ENCODE peak calls at places on chromosomes 16 and 17, in eight cellular contexts. One of them, this sample, is unnamed.

GRCh38 chr17:4180791-4181190 is 37.8 kb downstream of the CYB5D2 start:
- DNase-seq in DMS53: no peak
- DNase-seq in HT-29: no peak
- DNase-seq in NCI-H1417 treated with DMSO at 0.1 percent for 48 hours: no peak
- DNase-seq in NCI-H774: no peak
- DNase-seq in kidney glomerular epithelial cell: no peak
- DNase-seq in mesenchymal stem cell: no peak
- DNase-seq in astrocyte of the spinal cord: peak
- DNase-seq in this sample: no peak

GRCh38 chr17:49229076-49229804 is 1.3 kb downstream of the PHOSPHO1 start:
- DNase-seq in DMS53: no peak
- DNase-seq in HT-29: no peak
- DNase-seq in NCI-H1417 treated with DMSO at 0.1 percent for 48 hours: no peak
- DNase-seq in NCI-H774: no peak
- DNase-seq in kidney glomerular epithelial cell: no peak
- DNase-seq in mesenchymal stem cell: no peak
- DNase-seq in astrocyte of the spinal cord: no peak
- DNase-seq in this sample: no peak

GRCh38 chr16:11024333-11025053 is 80.1 kb downstream of the CLEC16A start:
- DNase-seq in DMS53: no peak
- DNase-seq in HT-29: no peak
- DNase-seq in NCI-H1417 treated with DMSO at 0.1 percent for 48 hours: no peak
- DNase-seq in NCI-H774: no peak
- DNase-seq in kidney glomerular epithelial cell: peak
- DNase-seq in mesenchymal stem cell: no peak
- DNase-seq in astrocyte of the spinal cord: no peak
- DNase-seq in this sample: no peak

GRCh38 chr17:46039592-46040186 is 40.6 kb downstream of the STH start:
- DNase-seq in DMS53: no peak
- DNase-seq in HT-29: no peak
- DNase-seq in NCI-H1417 treated with DMSO at 0.1 percent for 48 hours: no peak
- DNase-seq in NCI-H774: no peak
- DNase-seq in kidney glomerular epithelial cell: no peak
- DNase-seq in mesenchymal stem cell: no peak
- DNase-seq in astrocyte of the spinal cord: no peak
- DNase-seq in this sample: no peak

GRCh38 chr16:88130016-88130415 is 178.8 kb downstream of the BANP start:
- DNase-seq in DMS53: no peak
- DNase-seq in HT-29: no peak
- DNase-seq in NCI-H1417 treated with DMSO at 0.1 percent for 48 hours: no peak
- DNase-seq in NCI-H774: no peak
- DNase-seq in kidney glomerular epithelial cell: no peak
- DNase-seq in mesenchymal stem cell: no peak
- DNase-seq in astrocyte of the spinal cord: no peak
- DNase-seq in this sample: no peak

GRCh38 chr16:27237229-27238015 is 31.1 kb downstream of the NSMCE1 start:
- DNase-seq in DMS53: no peak
- DNase-seq in HT-29: no peak
- DNase-seq in NCI-H1417 treated with DMSO at 0.1 percent for 48 hours: no peak
- DNase-seq in NCI-H774: no peak
- DNase-seq in kidney glomerular epithelial cell: no peak
- DNase-seq in mesenchymal stem cell: peak
- DNase-seq in astrocyte of the spinal cord: peak
- DNase-seq in this sample: no peak

GRCh38 chr17:34613064-34614019 is 34.0 kb downstream of the TMEM132E start:
- DNase-seq in DMS53: no peak
- DNase-seq in HT-29: no peak
- DNase-seq in NCI-H1417 treated with DMSO at 0.1 percent for 48 hours: peak
- DNase-seq in NCI-H774: no peak
- DNase-seq in kidney glomerular epithelial cell: no peak
- DNase-seq in mesenchymal stem cell: no peak
- DNase-seq in astrocyte of the spinal cord: no peak
- DNase-seq in this sample: no peak

GRCh38 chr16:49466529-49466831 is 92.9 kb downstream of the C16orf78 start:
- DNase-seq in DMS53: no peak
- DNase-seq in HT-29: no peak
- DNase-seq in NCI-H1417 treated with DMSO at 0.1 percent for 48 hours: no peak
- DNase-seq in NCI-H774: no peak
- DNase-seq in kidney glomerular epithelial cell: no peak
- DNase-seq in mesenchymal stem cell: no peak
- DNase-seq in astrocyte of the spinal cord: no peak
- DNase-seq in this sample: no peak

GRCh38 chr17:49472527-49472926 is 22.6 kb upstream of the NGFR start:
- DNase-seq in DMS53: no peak
- DNase-seq in HT-29: no peak
- DNase-seq in NCI-H1417 treated with DMSO at 0.1 percent for 48 hours: no peak
- DNase-seq in NCI-H774: no peak
- DNase-seq in kidney glomerular epithelial cell: no peak
- DNase-seq in mesenchymal stem cell: no peak
- DNase-seq in astrocyte of the spinal cord: no peak
- DNase-seq in this sample: no peak

GRCh38 chr17:18933102-18934058 is 18.6 kb upstream of the SLC5A10 start:
- DNase-seq in DMS53: no peak
- DNase-seq in HT-29: no peak
- DNase-seq in NCI-H1417 treated with DMSO at 0.1 percent for 48 hours: no peak
- DNase-seq in NCI-H774: no peak
- DNase-seq in kidney glomerular epithelial cell: no peak
- DNase-seq in mesenchymal stem cell: no peak
- DNase-seq in astrocyte of the spinal cord: no peak
- DNase-seq in this sample: no peak

GRCh38 chr17:70563301-70563820 is 394.0 kb downstream of the KCNJ2 start:
- DNase-seq in DMS53: peak
- DNase-seq in HT-29: no peak
- DNase-seq in NCI-H1417 treated with DMSO at 0.1 percent for 48 hours: peak
- DNase-seq in NCI-H774: peak
- DNase-seq in kidney glomerular epithelial cell: no peak
- DNase-seq in mesenchymal stem cell: peak
- DNase-seq in astrocyte of the spinal cord: peak
- DNase-seq in this sample: no peak

GRCh38 chr16:86575754-86576557 is 2.4 kb upstream of the FOXL1 start:
- DNase-seq in DMS53: no peak
- DNase-seq in HT-29: peak
- DNase-seq in NCI-H1417 treated with DMSO at 0.1 percent for 48 hours: no peak
- DNase-seq in NCI-H774: peak
- DNase-seq in kidney glomerular epithelial cell: peak
- DNase-seq in mesenchymal stem cell: peak
- DNase-seq in astrocyte of the spinal cord: peak
- DNase-seq in this sample: peak

GRCh38 chr17:81342062-81342699 is 47.1 kb upstream of the SLC38A10 start:
- DNase-seq in DMS53: no peak
- DNase-seq in HT-29: peak
- DNase-seq in NCI-H1417 treated with DMSO at 0.1 percent for 48 hours: no peak
- DNase-seq in NCI-H774: no peak
- DNase-seq in kidney glomerular epithelial cell: peak
- DNase-seq in mesenchymal stem cell: peak
- DNase-seq in astrocyte of the spinal cord: peak
- DNase-seq in this sample: no peak

GRCh38 chr17:81867123-81867951 is 3.8 kb downstream of the ARHGDIA start:
- DNase-seq in DMS53: peak
- DNase-seq in HT-29: peak
- DNase-seq in NCI-H1417 treated with DMSO at 0.1 percent for 48 hours: no peak
- DNase-seq in NCI-H774: no peak
- DNase-seq in kidney glomerular epithelial cell: no peak
- DNase-seq in mesenchymal stem cell: peak
- DNase-seq in astrocyte of the spinal cord: no peak
- DNase-seq in this sample: peak

GRCh38 chr17:31564883-31565297 is 173.4 kb downstream of the RAB11FIP4 start:
- DNase-seq in DMS53: no peak
- DNase-seq in HT-29: no peak
- DNase-seq in NCI-H1417 treated with DMSO at 0.1 percent for 48 hours: no peak
- DNase-seq in NCI-H774: no peak
- DNase-seq in kidney glomerular epithelial cell: peak
- DNase-seq in mesenchymal stem cell: peak
- DNase-seq in astrocyte of the spinal cord: peak
- DNase-seq in this sample: no peak

GRCh38 chr16:56350491-56351405 is 74.6 kb downstream of the AMFR start:
- DNase-seq in DMS53: no peak
- DNase-seq in HT-29: no peak
- DNase-seq in NCI-H1417 treated with DMSO at 0.1 percent for 48 hours: no peak
- DNase-seq in NCI-H774: no peak
- DNase-seq in kidney glomerular epithelial cell: no peak
- DNase-seq in mesenchymal stem cell: no peak
- DNase-seq in astrocyte of the spinal cord: no peak
- DNase-seq in this sample: no peak

GRCh38 chr16:47574091-47575054 is 113.2 kb downstream of the PHKB start:
- DNase-seq in DMS53: no peak
- DNase-seq in HT-29: no peak
- DNase-seq in NCI-H1417 treated with DMSO at 0.1 percent for 48 hours: no peak
- DNase-seq in NCI-H774: no peak
- DNase-seq in kidney glomerular epithelial cell: peak
- DNase-seq in mesenchymal stem cell: peak
- DNase-seq in astrocyte of the spinal cord: peak
- DNase-seq in this sample: no peak

GRCh38 chr16:75044800-75045361 is 46.1 kb downstream of the ZNRF1 start:
- DNase-seq in DMS53: no peak
- DNase-seq in HT-29: no peak
- DNase-seq in NCI-H1417 treated with DMSO at 0.1 percent for 48 hours: no peak
- DNase-seq in NCI-H774: no peak
- DNase-seq in kidney glomerular epithelial cell: peak
- DNase-seq in mesenchymal stem cell: no peak
- DNase-seq in astrocyte of the spinal cord: peak
- DNase-seq in this sample: peak

GRCh38 chr16:53043986-53044571 is 8.6 kb downstream of the CHD9NB start:
- DNase-seq in DMS53: no peak
- DNase-seq in HT-29: peak
- DNase-seq in NCI-H1417 treated with DMSO at 0.1 percent for 48 hours: no peak
- DNase-seq in NCI-H774: no peak
- DNase-seq in kidney glomerular epithelial cell: peak
- DNase-seq in mesenchymal stem cell: no peak
- DNase-seq in astrocyte of the spinal cord: peak
- DNase-seq in this sample: no peak

GRCh38 chr17:3750926-3751325 is 27.2 kb downstream of the HASPIN start:
- DNase-seq in DMS53: no peak
- DNase-seq in HT-29: no peak
- DNase-seq in NCI-H1417 treated with DMSO at 0.1 percent for 48 hours: no peak
- DNase-seq in NCI-H774: no peak
- DNase-seq in kidney glomerular epithelial cell: no peak
- DNase-seq in mesenchymal stem cell: no peak
- DNase-seq in astrocyte of the spinal cord: no peak
- DNase-seq in this sample: no peak

GRCh38 chr17:81019563-81020442 is 15.1 kb upstream of the BAIAP2 start:
- DNase-seq in DMS53: no peak
- DNase-seq in HT-29: no peak
- DNase-seq in NCI-H1417 treated with DMSO at 0.1 percent for 48 hours: no peak
- DNase-seq in NCI-H774: no peak
- DNase-seq in kidney glomerular epithelial cell: no peak
- DNase-seq in mesenchymal stem cell: no peak
- DNase-seq in astrocyte of the spinal cord: no peak
- DNase-seq in this sample: no peak

GRCh38 chr16:84600343-84601229 is 17.3 kb downstream of the COTL1 start:
- DNase-seq in DMS53: no peak
- DNase-seq in HT-29: no peak
- DNase-seq in NCI-H1417 treated with DMSO at 0.1 percent for 48 hours: no peak
- DNase-seq in NCI-H774: no peak
- DNase-seq in kidney glomerular epithelial cell: no peak
- DNase-seq in mesenchymal stem cell: peak
- DNase-seq in astrocyte of the spinal cord: peak
- DNase-seq in this sample: no peak

GRCh38 chr16:49003022-49003421 is 278.6 kb downstream of the CBLN1 start:
- DNase-seq in DMS53: no peak
- DNase-seq in HT-29: no peak
- DNase-seq in NCI-H1417 treated with DMSO at 0.1 percent for 48 hours: no peak
- DNase-seq in NCI-H774: no peak
- DNase-seq in kidney glomerular epithelial cell: peak
- DNase-seq in mesenchymal stem cell: no peak
- DNase-seq in astrocyte of the spinal cord: no peak
- DNase-seq in this sample: no peak

GRCh38 chr16:15970202-15970601 is 20.8 kb downstream of the ABCC1 start:
- DNase-seq in DMS53: peak
- DNase-seq in HT-29: peak
- DNase-seq in NCI-H1417 treated with DMSO at 0.1 percent for 48 hours: no peak
- DNase-seq in NCI-H774: no peak
- DNase-seq in kidney glomerular epithelial cell: no peak
- DNase-seq in mesenchymal stem cell: peak
- DNase-seq in astrocyte of the spinal cord: no peak
- DNase-seq in this sample: no peak

GRCh38 chr17:15954222-15954621 is 9.3 kb downstream of the ADORA2B start:
- DNase-seq in DMS53: no peak
- DNase-seq in HT-29: peak
- DNase-seq in NCI-H1417 treated with DMSO at 0.1 percent for 48 hours: no peak
- DNase-seq in NCI-H774: no peak
- DNase-seq in kidney glomerular epithelial cell: peak
- DNase-seq in mesenchymal stem cell: peak
- DNase-seq in astrocyte of the spinal cord: peak
- DNase-seq in this sample: peak

GRCh38 chr16:84672276-84673202 is 24.2 kb downstream of the KLHL36 start:
- DNase-seq in DMS53: peak
- DNase-seq in HT-29: peak
- DNase-seq in NCI-H1417 treated with DMSO at 0.1 percent for 48 hours: no peak
- DNase-seq in NCI-H774: no peak
- DNase-seq in kidney glomerular epithelial cell: peak
- DNase-seq in mesenchymal stem cell: peak
- DNase-seq in astrocyte of the spinal cord: peak
- DNase-seq in this sample: peak

GRCh38 chr16:30948087-30948955 is 547 bp upstream of the ORAI3 start:
- DNase-seq in DMS53: peak
- DNase-seq in HT-29: peak
- DNase-seq in NCI-H1417 treated with DMSO at 0.1 percent for 48 hours: no peak
- DNase-seq in NCI-H774: peak
- DNase-seq in kidney glomerular epithelial cell: peak
- DNase-seq in mesenchymal stem cell: peak
- DNase-seq in astrocyte of the spinal cord: peak
- DNase-seq in this sample: peak

GRCh38 chr17:69711504-69711903 is 297.0 kb downstream of the MAP2K6 start:
- DNase-seq in DMS53: no peak
- DNase-seq in HT-29: no peak
- DNase-seq in NCI-H1417 treated with DMSO at 0.1 percent for 48 hours: peak
- DNase-seq in NCI-H774: peak
- DNase-seq in kidney glomerular epithelial cell: no peak
- DNase-seq in mesenchymal stem cell: no peak
- DNase-seq in astrocyte of the spinal cord: peak
- DNase-seq in this sample: no peak

GRCh38 chr16:56331915-56332314 is 93.4 kb downstream of the AMFR start:
- DNase-seq in DMS53: no peak
- DNase-seq in HT-29: no peak
- DNase-seq in NCI-H1417 treated with DMSO at 0.1 percent for 48 hours: no peak
- DNase-seq in NCI-H774: no peak
- DNase-seq in kidney glomerular epithelial cell: no peak
- DNase-seq in mesenchymal stem cell: no peak
- DNase-seq in astrocyte of the spinal cord: no peak
- DNase-seq in this sample: no peak

GRCh38 chr17:79803421-79803996 is 6.6 kb upstream of the CBX8 start:
- DNase-seq in DMS53: no peak
- DNase-seq in HT-29: no peak
- DNase-seq in NCI-H1417 treated with DMSO at 0.1 percent for 48 hours: no peak
- DNase-seq in NCI-H774: no peak
- DNase-seq in kidney glomerular epithelial cell: no peak
- DNase-seq in mesenchymal stem cell: no peak
- DNase-seq in astrocyte of the spinal cord: no peak
- DNase-seq in this sample: no peak